ENCODE peak calls at places on chromosomes 5 and 9, in five cellular contexts. F, T, Y, Q and O are unnamed samples.

GRCh38 chr9:135641745-135642144 is 2.4 kb upstream of the GLT6D1 start:
- DNase-seq in F (no peak), T (no peak), Y (no peak), Q (peak), O (no peak)

GRCh38 chr5:79133657-79134451 is 22.2 kb downstream of the BHMT start:
- DNase-seq in F (peak), T (peak), Y (no peak), Q (peak), O (peak)

GRCh38 chr5:89012361-89012760 is 129.4 kb upstream of the MEF2C start:
- DNase-seq in F (no peak), T (no peak), Y (no peak), Q (no peak), O (no peak)

GRCh38 chr5:61397238-61397637 is 65.2 kb downstream of the ZSWIM6 start:
- DNase-seq in F (no peak), T (no peak), Y (no peak), Q (peak), O (no peak)

GRCh38 chr5:7410936-7411511 is 15.1 kb downstream of the ADCY2 start:
- DNase-seq in F (no peak), T (no peak), Y (no peak), Q (no peak), O (no peak)

GRCh38 chr5:93793159-93793781 is 51.9 kb upstream of the POU5F2 start:
- DNase-seq in F (no peak), T (no peak), Y (no peak), Q (no peak), O (no peak)

GRCh38 chr5:11180890-11181289 is 419.9 kb upstream of the DAP start:
- DNase-seq in F (no peak), T (no peak), Y (no peak), Q (no peak), O (no peak)

GRCh38 chr5:173236531-173237501 is 1.8 kb upstream of the NKX2-5 start:
- DNase-seq in F (no peak), T (no peak), Y (no peak), Q (no peak), O (no peak)

GRCh38 chr9:81462759-81463158 is 226.6 kb downstream of the TLE1 start:
- DNase-seq in F (no peak), T (no peak), Y (no peak), Q (no peak), O (no peak)

GRCh38 chr5:146873186-146873917 is 5.2 kb downstream of the PPP2R2B start:
- DNase-seq in F (no peak), T (no peak), Y (no peak), Q (peak), O (no peak)

GRCh38 chr5:172553838-172554344 is 87.2 kb upstream of the NEURL1B start:
- DNase-seq in F (no peak), T (no peak), Y (no peak), Q (no peak), O (no peak)

GRCh38 chr5:76391014-76391413 is 12.1 kb upstream of the IQGAP2 start:
- DNase-seq in F (no peak), T (peak), Y (no peak), Q (no peak), O (no peak)

GRCh38 chr5:83255268-83255667 is 177.9 kb downstream of the XRCC4 start:
- DNase-seq in F (no peak), T (no peak), Y (no peak), Q (peak), O (no peak)

GRCh38 chr5:169873642-169874041 is 106.7 kb downstream of the INSYN2B start:
- DNase-seq in F (no peak), T (no peak), Y (peak), Q (no peak), O (no peak)

GRCh38 chr9:108296056-108296455 is 559.7 kb downstream of the ACTL7B start:
- DNase-seq in F (no peak), T (no peak), Y (no peak), Q (peak), O (no peak)

GRCh38 chr9:116156621-116157314 is 3.2 kb downstream of the PAPPA start:
- DNase-seq in F (no peak), T (no peak), Y (no peak), Q (peak), O (no peak)

GRCh38 chr9:130054820-130055219 is 1.1 kb downstream of the GPR107 start:
- DNase-seq in F (no peak), T (no peak), Y (no peak), Q (no peak), O (no peak)

GRCh38 chr9:72485821-72486605 is 35.4 kb upstream of the TMC1 start:
- DNase-seq in F (no peak), T (no peak), Y (no peak), Q (peak), O (no peak)

GRCh38 chr9:2872307-2872940 is 28.5 kb upstream of the PUM3 start:
- DNase-seq in F (no peak), T (no peak), Y (no peak), Q (peak), O (no peak)

GRCh38 chr5:119340597-119341218 is 15.1 kb upstream of the TNFAIP8 start:
- DNase-seq in F (peak), T (peak), Y (no peak), Q (no peak), O (no peak)

GRCh38 chr5:8176101-8176693 is 307.2 kb downstream of the MTRR start:
- DNase-seq in F (no peak), T (no peak), Y (no peak), Q (no peak), O (no peak)

GRCh38 chr5:103472820-103473219 is 89.8 kb downstream of the NUDT12 start:
- DNase-seq in F (no peak), T (no peak), Y (no peak), Q (peak), O (no peak)

GRCh38 chr5:127312131-127312530 is 21.5 kb downstream of the MEGF10 start:
- DNase-seq in F (no peak), T (no peak), Y (no peak), Q (peak), O (no peak)

GRCh38 chr5:154179846-154180710 is 10.5 kb upstream of the GALNT10 start:
- DNase-seq in F (peak), T (no peak), Y (no peak), Q (peak), O (peak)

GRCh38 chr5:31413030-31413812 is 118.7 kb downstream of the DROSHA start:
- DNase-seq in F (no peak), T (no peak), Y (no peak), Q (no peak), O (no peak)

GRCh38 chr9:137325791-137326190 is 23.7 kb upstream of the NRARP start:
- DNase-seq in F (no peak), T (no peak), Y (no peak), Q (no peak), O (no peak)

GRCh38 chr5:35854248-35854647 is 2.4 kb upstream of the IL7R start:
- DNase-seq in F (peak), T (peak), Y (no peak), Q (no peak), O (no peak)

GRCh38 chr9:81748091-81748490 is 58.7 kb upstream of the TLE1 start:
- DNase-seq in F (no peak), T (no peak), Y (no peak), Q (no peak), O (no peak)

GRCh38 chr5:80620206-80620605 is 34.2 kb upstream of the MSH3 start:
- DNase-seq in F (no peak), T (no peak), Y (no peak), Q (peak), O (no peak)

GRCh38 chr9:120440791-120441190 is 139.2 kb downstream of the CDK5RAP2 start:
- DNase-seq in F (no peak), T (no peak), Y (no peak), Q (no peak), O (no peak)

GRCh38 chr9:117528225-117528624 is 113.4 kb upstream of the ASTN2 start:
- DNase-seq in F (no peak), T (no peak), Y (no peak), Q (no peak), O (no peak)

GRCh38 chr5:80978772-80979317 is 18.7 kb downstream of the RASGRF2 start:
- DNase-seq in F (no peak), T (no peak), Y (no peak), Q (no peak), O (no peak)

GRCh38 chr5:147101654-147102053 is 133.2 kb upstream of the STK32A start:
- DNase-seq in F (no peak), T (no peak), Y (peak), Q (peak), O (no peak)

GRCh38 chr5:109141499-109142200 is 268.1 kb downstream of the PJA2 start:
- DNase-seq in F (no peak), T (no peak), Y (no peak), Q (no peak), O (no peak)